ENCODE peak calls at places on chromosomes 16 and 17, in four cellular contexts. O, C, N and I are unnamed samples.

GRCh38 chr17:50262001-50262794 is 12.1 kb upstream of the TMEM92 start:
- DNase-seq in O (no peak), C (no peak), N (no peak), I (no peak)

GRCh38 chr17:64183815-64184397 is 54.0 kb upstream of the ERN1 start:
- DNase-seq in O (no peak), C (no peak), N (no peak), I (no peak)

GRCh38 chr16:8677481-8677880 is 3.1 kb downstream of the ABAT start:
- DNase-seq in O (no peak), C (no peak), N (no peak), I (no peak)

GRCh38 chr17:21843951-21844590 is 151.7 kb downstream of the KCNJ18 start:
- DNase-seq in O (no peak), C (no peak), N (no peak), I (no peak)

GRCh38 chr16:48409839-48410610 is 24.8 kb upstream of the SIAH1 start:
- DNase-seq in O (no peak), C (peak; percentile 93), N (no peak), I (peak; percentile 18)

GRCh38 chr16:6193718-6194117 is 1096.1 kb upstream of the EEF2KMT start:
- DNase-seq in O (no peak), C (peak; percentile 1), N (no peak), I (peak; percentile 6)

GRCh38 chr17:288802-289356 is 63.7 kb downstream of the RPH3AL start:
- DNase-seq in O (no peak), C (no peak), N (no peak), I (no peak)

GRCh38 chr16:56916571-56917403 is 15.2 kb upstream of the HERPUD1 start:
- DNase-seq in O (no peak), C (no peak), N (peak; percentile 77), I (no peak)

GRCh38 chr17:16477255-16477654 is 14.7 kb downstream of the LRRC75A start:
- DNase-seq in O (no peak), C (peak; percentile 38), N (no peak), I (no peak)

GRCh38 chr17:19712436-19713004 is 3.9 kb downstream of the SLC47A2 start:
- DNase-seq in O (no peak), C (no peak), N (no peak), I (no peak)

GRCh38 chr17:57987582-57988300 is at the start of gene VEZF1:
- DNase-seq in O (peak; percentile 76), C (peak; percentile 68), N (no peak), I (peak; percentile 84)

GRCh38 chr17:47997595-47997994 is 26.7 kb downstream of the CDK5RAP3 start:
- DNase-seq in O (no peak), C (no peak), N (no peak), I (no peak)

GRCh38 chr16:56615353-56615752 is 7.0 kb downstream of the MT2A start:
- DNase-seq in O (no peak), C (no peak), N (no peak), I (no peak)

GRCh38 chr16:19810817-19811731 is 73.6 kb downstream of the GPRC5B start:
- DNase-seq in O (no peak), C (peak; percentile 68), N (no peak), I (no peak)

GRCh38 chr17:74923538-74924249 is 379 bp upstream of the OTOP2 start:
- DNase-seq in O (peak; percentile 79), C (no peak), N (no peak), I (peak; percentile 89)

GRCh38 chr17:17722081-17722905 is 41.0 kb downstream of the RAI1 start:
- DNase-seq in O (peak; percentile 63), C (no peak), N (no peak), I (no peak)

GRCh38 chr17:46733837-46734516 is 84.5 kb downstream of the WNT3 start:
- DNase-seq in O (no peak), C (no peak), N (no peak), I (no peak)

GRCh38 chr17:50593321-50593720 is 32.8 kb downstream of the CACNA1G start:
- DNase-seq in O (peak; percentile 64), C (peak; percentile 21), N (no peak), I (no peak)

GRCh38 chr17:16442141-16442540 is 26.8 kb downstream of the TRPV2 start:
- DNase-seq in O (no peak), C (no peak), N (no peak), I (no peak)

GRCh38 chr16:77404823-77405222 is 30.0 kb downstream of the ADAMTS18 start:
- DNase-seq in O (no peak), C (no peak), N (no peak), I (no peak)

GRCh38 chr16:61014869-61015268 is 1021.4 kb downstream of the CDH8 start:
- DNase-seq in O (peak; percentile 68), C (no peak), N (no peak), I (peak; percentile 2)

GRCh38 chr16:53781023-53781605 is 77.2 kb downstream of the FTO start:
- DNase-seq in O (no peak), C (peak; percentile 68), N (no peak), I (no peak)

GRCh38 chr16:83393196-83393981 is 414.4 kb upstream of the HSBP1 start:
- DNase-seq in O (no peak), C (no peak), N (no peak), I (peak; percentile 39)

GRCh38 chr16:2810651-2811050 is 6.4 kb upstream of the PRSS21 start:
- DNase-seq in O (no peak), C (no peak), N (no peak), I (no peak)

GRCh38 chr17:45997624-45998023 is 1.4 kb upstream of the STH start:
- DNase-seq in O (no peak), C (no peak), N (no peak), I (no peak)

GRCh38 chr17:28579526-28579925 is 2.8 kb upstream of the ALDOC start:
- DNase-seq in O (no peak), C (no peak), N (no peak), I (no peak)

GRCh38 chr17:83183150-83183820 is 103.9 kb downstream of the METRNL start:
- DNase-seq in O (peak; percentile 4), C (no peak), N (no peak), I (no peak)

GRCh38 chr17:75152971-75153853 is 1.1 kb downstream of the JPT1 start:
- DNase-seq in O (peak; percentile 47), C (peak; percentile 34), N (no peak), I (peak; percentile 51)

GRCh38 chr17:62797959-62798358 is 10.2 kb downstream of the MARCHF10 start:
- DNase-seq in O (no peak), C (no peak), N (no peak), I (no peak)

GRCh38 chr17:61409301-61410099 is 9.9 kb downstream of the TBX2 start:
- DNase-seq in O (peak; percentile 55), C (no peak), N (no peak), I (peak; percentile 81)

GRCh38 chr17:27612160-27612767 is 18.7 kb upstream of the LGALS9 start:
- DNase-seq in O (no peak), C (no peak), N (no peak), I (no peak)

GRCh38 chr17:7755095-7755890 is 37.7 kb downstream of the DNAH2 start:
- DNase-seq in O (no peak), C (no peak), N (no peak), I (no peak)

DNA sequence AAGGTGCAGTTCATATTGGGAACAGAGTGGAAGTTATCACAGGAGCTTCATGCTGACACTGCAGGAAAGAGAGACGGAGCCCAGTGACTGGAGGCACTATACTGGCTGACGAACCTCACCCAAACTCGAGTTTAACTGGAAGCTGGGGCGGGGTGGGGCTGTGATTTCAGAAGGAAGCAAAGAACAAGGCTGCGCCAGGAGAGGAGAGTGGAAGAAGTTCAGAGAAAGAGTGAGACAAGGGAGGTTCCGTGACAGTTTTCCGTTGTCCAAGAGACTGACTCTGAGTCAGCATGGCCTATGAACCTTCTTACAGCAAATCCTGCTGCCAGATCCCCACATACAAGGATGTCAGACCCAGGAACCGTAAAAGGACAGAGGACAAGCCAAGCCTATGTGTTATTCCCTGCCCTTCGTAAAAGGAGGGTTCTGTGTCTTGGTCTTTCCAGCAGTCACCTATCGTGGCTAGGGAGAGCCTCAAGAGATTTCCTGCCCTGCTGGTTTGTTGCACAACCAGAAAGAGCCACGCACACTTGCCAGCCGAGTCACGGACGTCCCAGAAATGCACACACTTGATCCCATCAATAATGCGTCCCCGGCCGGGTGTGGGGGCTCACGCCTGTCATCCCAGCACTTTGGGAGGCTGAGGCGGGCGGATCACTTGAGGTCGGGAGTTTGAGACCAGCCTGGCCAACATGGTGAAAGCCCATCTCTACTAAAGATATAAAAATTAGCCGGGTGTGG is 5.1 kb downstream of the PITPNA start:
- DNase-seq in O (no peak), C (no peak), N (no peak), I (no peak)
- TF ChIP-seq CBFB in O (no peak), C (no peak), N (no peak), I (no peak)

GRCh38 chr16:12763517-12763916 is 40.2 kb downstream of the CPPED1 start:
- DNase-seq in O (no peak), C (peak; percentile 65), N (no peak), I (no peak)
- TF ChIP-seq CBFB in O (no peak), C (no peak), N (no peak), I (no peak)

GRCh38 chr17:44197107-44197506 is 2.6 kb downstream of the ATXN7L3 start:
- DNase-seq in O (no peak), C (no peak), N (no peak), I (no peak)

GRCh38 chr17:44200478-44201155 is 933 bp upstream of the ATXN7L3 start:
- DNase-seq in O (no peak), C (peak; percentile 38), N (no peak), I (no peak)

GRCh38 chr17:44199553-44200477 is at the start of gene ATXN7L3:
- DNase-seq in O (peak; percentile 100), C (peak; percentile 97), N (peak; percentile 87), I (peak; percentile 94)

GRCh38 chr17:44198721-44199552 is 747 bp downstream of the ATXN7L3 start:
- DNase-seq in O (peak; percentile 61), C (no peak), N (no peak), I (peak; percentile 91)

DNA sequence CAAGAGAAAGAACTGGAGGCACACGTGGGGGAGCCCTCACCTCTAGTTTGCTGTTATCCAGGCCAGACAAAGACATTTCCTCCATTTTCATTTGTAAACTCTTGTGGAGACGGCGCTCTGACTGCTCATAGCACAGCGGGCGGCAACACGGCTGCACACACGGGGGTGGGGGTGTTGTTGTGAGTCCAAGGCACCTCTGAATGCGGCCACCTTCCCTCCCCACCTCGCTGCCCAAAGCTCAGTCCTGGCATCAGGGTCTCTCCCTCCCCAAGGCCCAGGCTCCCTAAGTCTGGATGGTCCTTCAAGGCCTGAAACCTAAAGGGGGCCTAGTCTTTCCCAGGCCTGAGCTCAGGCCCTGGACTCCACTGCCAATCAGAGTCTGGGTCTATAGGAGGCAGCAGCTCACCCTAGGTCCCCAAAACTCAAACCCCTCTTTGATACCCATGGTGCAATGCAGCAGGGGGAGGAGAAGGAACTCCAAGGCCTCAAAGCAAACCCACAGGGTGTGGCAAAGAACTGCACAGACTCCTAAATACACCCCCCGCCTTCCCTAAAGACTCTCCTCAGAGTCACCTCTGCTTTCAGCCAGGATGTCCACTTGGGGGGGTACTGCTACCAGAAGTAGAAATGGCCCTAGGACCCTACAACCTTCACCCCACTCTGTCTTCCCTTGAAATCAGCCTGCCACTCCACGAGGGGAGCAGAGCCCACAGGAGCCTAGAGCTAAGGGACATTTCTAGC is 1.5 kb downstream of the ATXN7L3 start:
- DNase-seq in O (no peak), C (no peak), N (no peak), I (peak; percentile 80)
- TF ChIP-seq CBFB in O (no peak), C (no peak), N (no peak), I (no peak)

GRCh38 chr16:85718682-85719081 is 29.9 kb upstream of the GINS2 start:
- DNase-seq in O (peak; percentile 77), C (peak; percentile 25), N (no peak), I (peak; percentile 67)
- TF ChIP-seq CBFB in O (no peak), C (no peak), N (no peak), I (no peak)

GRCh38 chr17:66548158-66548557 is 245.7 kb downstream of the PRKCA start:
- DNase-seq in O (no peak), C (peak; percentile 23), N (no peak), I (no peak)
- TF ChIP-seq CBFB in O (no peak), C (no peak), N (no peak), I (no peak)